ENCODE peak calls at places on chromosomes 11 and 22, in six cellular contexts. E is GM12891, Z is HepG2, T is GM12878, R is H1, V is K562. K is an unnamed sample.

GRCh38 chr11:128298271-128298670 is 289.1 kb downstream of the ETS1 start:
- DNase-seq in V (no peak), T (no peak), Z (no peak), E (no peak), R (no peak), K (no peak)

GRCh38 chr11:35324981-35325380 is 94.4 kb downstream of the SLC1A2 start:
- DNase-seq in Z (no peak), E (no peak), T (no peak), V (no peak), R (no peak), K (no peak)

GRCh38 chr11:72840780-72841179 is 26.6 kb downstream of the ATG16L2 start:
- DNase-seq in Z (no peak), E (no peak), T (no peak), V (no peak), R (no peak), K (no peak)

GRCh38 chr11:130124096-130124495 is 35.5 kb upstream of the ST14 start:
- DNase-seq in R (no peak), Z (peak; percentile 97), V (no peak), T (no peak), E (no peak), K (no peak)

GRCh38 chr22:31650391-31650790 is 11.6 kb downstream of the PISD start:
- DNase-seq in V (no peak), E (no peak), R (no peak), Z (no peak), T (no peak), K (no peak)

GRCh38 chr11:17552392-17553248 is 5.6 kb downstream of the OTOG start:
- DNase-seq in V (no peak), R (no peak), E (no peak), T (no peak), Z (no peak), K (no peak)

GRCh38 chr11:110128161-110128560 is 35.0 kb downstream of the ZC3H12C start:
- DNase-seq in Z (no peak), T (no peak), R (no peak), E (no peak), V (no peak), K (no peak)

GRCh38 chr11:104122008-104122635 is 41.8 kb downstream of the PDGFD start:
- DNase-seq in R (no peak), V (no peak), Z (no peak), T (no peak), E (no peak), K (no peak)

GRCh38 chr11:63945482-63946163 is 6.8 kb downstream of the NAA40 start:
- DNase-seq in R (peak; percentile 72), V (peak; percentile 58), E (no peak), Z (peak; percentile 62), T (no peak), K (no peak)

GRCh38 chr11:128728767-128729587 is 35.1 kb downstream of the FLI1 start:
- DNase-seq in Z (no peak), R (no peak), E (no peak), T (no peak), V (no peak), K (no peak)

GRCh38 chr11:66109294-66109693 is 39.2 kb downstream of the PACS1 start:
- DNase-seq in R (no peak), E (no peak), T (no peak), V (no peak), Z (no peak), K (no peak)

GRCh38 chr11:66111158-66111557 is 41.1 kb downstream of the PACS1 start:
- DNase-seq in Z (no peak), E (no peak), T (no peak), R (no peak), V (no peak), K (no peak)

GRCh38 chr11:66104057-66104638 is 34.1 kb downstream of the PACS1 start:
- DNase-seq in V (no peak), T (no peak), E (no peak), Z (no peak), R (no peak), K (no peak)

GRCh38 chr11:66106786-66107599 is 36.9 kb downstream of the PACS1 start:
- DNase-seq in V (no peak), Z (peak; percentile 42), T (no peak), R (no peak), E (no peak), K (no peak)

DNA sequence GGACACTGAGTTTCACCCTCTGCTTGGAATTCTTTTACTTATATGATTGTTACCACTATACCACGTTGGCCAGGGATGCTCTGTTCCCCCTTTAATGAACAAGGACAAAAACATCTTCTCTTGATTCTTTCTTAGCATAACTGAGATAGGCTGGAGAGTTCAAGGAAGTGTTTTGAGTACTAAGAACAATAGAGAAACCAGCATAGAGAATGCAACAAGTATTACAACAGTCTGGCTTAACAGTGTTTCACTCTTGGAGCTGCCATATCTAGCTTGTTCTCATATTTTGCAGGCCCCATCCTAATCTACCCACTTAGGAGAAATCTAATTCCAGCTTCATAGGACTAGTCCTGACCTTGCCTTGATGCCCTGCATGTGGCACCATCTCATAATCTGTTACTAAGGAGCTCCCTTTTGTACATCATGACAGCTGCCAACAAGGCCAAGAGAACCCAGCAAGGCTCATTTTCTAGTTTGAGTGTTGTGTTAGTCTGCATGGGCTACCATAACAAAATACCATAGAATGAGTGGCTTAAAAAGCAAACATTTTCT is 37.6 kb downstream of the PACS1 start:
- DNase-seq in R (no peak), E (no peak), T (no peak), V (no peak), Z (no peak), K (no peak)
- TF ChIP-seq TAF1 in R (no peak), E (no peak), T (no peak), V (no peak), Z (no peak), K (no peak)

GRCh38 chr11:61972796-61973602 is 5.6 kb upstream of the FTH1 start:
- DNase-seq in T (no peak), E (no peak), Z (peak; percentile 95), V (no peak), R (no peak), K (no peak)
- TF ChIP-seq POLR2AphosphoS5 in T (no peak), E (no peak), Z (no peak), V (no peak), R (no peak), K (no peak)

GRCh38 chr11:66421492-66422205 is 814 bp downstream of the NPAS4 start:
- DNase-seq in Z (peak; percentile 78), R (peak; percentile 99), T (peak; percentile 37), E (peak; percentile 86), V (peak; percentile 89), K (peak; percentile 81)
- TF ChIP-seq POLR2A in Z (no peak), R (no peak), T (no peak), E (no peak), V (no peak), K (no peak)

GRCh38 chr11:32464078-32464477 is 28.7 kb upstream of the WT1 start:
- DNase-seq in V (no peak), T (no peak), R (no peak), Z (no peak), E (no peak), K (no peak)

GRCh38 chr11:32472226-32472625 is 36.9 kb upstream of the WT1 start:
- DNase-seq in Z (no peak), V (no peak), E (no peak), R (no peak), T (no peak), K (no peak)

GRCh38 chr11:32469791-32470190 is 34.5 kb upstream of the WT1 start:
- DNase-seq in T (no peak), R (no peak), V (no peak), Z (no peak), E (no peak), K (no peak)

GRCh38 chr11:32462296-32462695 is 27.0 kb upstream of the WT1 start:
- DNase-seq in Z (no peak), R (no peak), E (no peak), V (no peak), T (no peak), K (no peak)

DNA sequence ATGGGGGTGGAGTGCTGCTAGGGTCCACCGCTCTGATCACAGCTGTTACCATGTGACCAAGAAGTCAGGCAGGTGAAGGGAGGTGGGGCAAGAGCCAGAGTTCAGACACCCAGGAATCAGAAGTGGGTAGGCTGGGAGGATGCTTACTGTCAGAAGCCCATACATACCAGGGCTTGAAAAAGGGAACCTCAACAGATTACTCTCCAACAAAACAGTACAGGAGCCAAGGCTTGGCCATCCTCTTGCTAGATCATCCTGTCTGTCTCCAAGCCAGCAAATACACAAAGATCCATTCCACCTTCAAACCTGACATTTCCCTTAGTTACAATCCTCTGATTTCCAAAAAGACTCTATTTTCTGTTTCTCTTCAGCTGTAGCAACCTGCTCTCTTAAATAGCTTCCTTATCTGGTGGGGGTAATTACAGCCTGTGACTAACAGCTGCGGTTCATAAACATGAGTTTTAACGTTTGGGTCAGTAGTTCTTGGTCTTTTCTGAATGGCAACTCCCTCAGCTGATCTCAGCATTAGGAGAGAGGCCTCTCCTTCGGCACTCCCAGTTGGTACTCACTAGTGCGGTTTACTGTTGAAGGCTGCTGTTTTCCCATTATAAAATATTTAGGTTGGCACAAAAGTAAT is 31.1 kb upstream of the WT1 start:
- DNase-seq in V (no peak), T (no peak), R (no peak), E (no peak), Z (no peak), K (no peak)
- TF ChIP-seq TAF1 in V (no peak), T (no peak), R (no peak), E (no peak), Z (no peak), K (no peak)

DNA sequence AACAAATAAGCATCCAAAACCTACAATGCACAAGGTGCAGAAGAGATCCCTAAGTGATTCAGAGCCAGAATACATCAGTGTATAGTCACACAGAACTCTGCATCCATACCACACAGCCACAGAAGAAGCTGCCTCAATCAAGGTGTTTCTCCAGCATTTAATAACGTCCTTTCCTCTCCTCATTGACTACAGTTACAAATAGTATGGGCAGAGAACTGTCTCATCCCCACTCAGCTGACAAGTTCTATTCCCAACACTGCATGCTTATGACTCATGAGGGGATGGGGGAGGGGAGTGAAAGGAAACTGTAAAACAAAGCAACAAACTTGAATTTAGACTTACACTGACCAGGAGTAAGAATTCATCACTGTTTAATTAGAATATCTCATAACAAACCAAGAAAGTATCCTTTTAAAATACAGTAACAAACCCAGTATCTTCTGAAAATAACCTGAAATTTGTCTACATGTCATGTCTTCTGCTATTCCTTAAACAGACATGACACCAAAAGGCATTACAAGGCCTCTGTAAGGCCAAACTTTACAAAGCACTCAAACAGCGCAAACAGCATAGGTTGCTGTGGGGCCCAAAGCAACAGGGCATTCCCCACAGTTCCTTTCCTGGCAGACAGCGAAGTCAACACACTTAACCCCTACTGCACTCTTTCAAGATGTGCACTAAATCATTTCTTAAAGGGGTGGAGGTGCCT is 29.3 kb downstream of the CELF1 start:
- DNase-seq in R (no peak), T (no peak), Z (peak; percentile 36), V (peak; percentile 42), E (no peak), K (no peak)
- TF ChIP-seq POLR2AphosphoS5 in R (no peak), T (no peak), Z (no peak), V (no peak), E (no peak), K (no peak)